ENCODE peak calls at places on chromosome 12, in four cellular contexts. R is SK-N-SH, B is GM12878, N is K562. Y is an unnamed sample.

GRCh38 chr12:56836317-56836716 is 73.2 kb downstream of the HSD17B6 start:
- DNase-seq in B (no peak), R (no peak), N (no peak), Y (no peak)

GRCh38 chr12:124727244-124727673 is 136.4 kb downstream of the SCARB1 start:
- DNase-seq in R (no peak), N (peak), B (no peak), Y (peak)

GRCh38 chr12:14845350-14845750 is 2.0 kb upstream of the ART4 start:
- DNase-seq in R (peak), N (peak), B (no peak), Y (peak)

GRCh38 chr12:2631613-2632350 is 163.0 kb upstream of the FKBP4 start:
- DNase-seq in N (no peak), B (no peak), R (no peak), Y (no peak)

GRCh38 chr12:113896194-113896593 is 69.9 kb downstream of the RBM19 start:
- DNase-seq in N (peak), B (no peak), R (no peak), Y (no peak)

GRCh38 chr12:27619308-27619707 is 76.9 kb upstream of the REP15 start:
- DNase-seq in N (no peak), B (no peak), R (no peak), Y (peak)

GRCh38 chr12:55250944-55251343 is 6.5 kb downstream of the OR6C74 start:
- DNase-seq in B (no peak), N (no peak), R (no peak), Y (peak)

GRCh38 chr12:39935275-39935674 is 170.6 kb downstream of the SLC2A13 start:
- DNase-seq in R (no peak), N (no peak), B (no peak), Y (no peak)

GRCh38 chr12:13167226-13167625 is 29.3 kb upstream of the EMP1 start:
- DNase-seq in B (no peak), N (no peak), R (no peak), Y (no peak)

GRCh38 chr12:5003025-5003666 is 40.5 kb upstream of the KCNA5 start:
- DNase-seq in N (peak), R (peak), B (no peak), Y (peak)

GRCh38 chr12:30417697-30418231 is 277.9 kb downstream of the IPO8 start:
- DNase-seq in B (no peak), N (no peak), R (no peak), Y (no peak)

GRCh38 chr12:12779529-12779928 is 5.9 kb upstream of the APOLD1 start:
- DNase-seq in N (no peak), B (no peak), R (no peak), Y (peak)

GRCh38 chr12:116425256-116426193 is 133.7 kb upstream of the MAP1LC3B2 start:
- DNase-seq in N (no peak), R (no peak), B (no peak), Y (no peak)

GRCh38 chr12:101697930-101698781 is 716 bp downstream of the CHPT1 start:
- DNase-seq in R (no peak), N (peak), B (no peak), Y (peak)
- TF ChIP-seq TAF1 in R (no peak), N (peak), B (no peak), Y (peak)

GRCh38 chr12:132583311-132583710 is 27.1 kb downstream of the LRCOL1 start:
- DNase-seq in N (no peak), R (no peak), B (no peak), Y (no peak)
- TF ChIP-seq NFIC in N (no peak), R (no peak), B (no peak), Y (no peak)

DNA sequence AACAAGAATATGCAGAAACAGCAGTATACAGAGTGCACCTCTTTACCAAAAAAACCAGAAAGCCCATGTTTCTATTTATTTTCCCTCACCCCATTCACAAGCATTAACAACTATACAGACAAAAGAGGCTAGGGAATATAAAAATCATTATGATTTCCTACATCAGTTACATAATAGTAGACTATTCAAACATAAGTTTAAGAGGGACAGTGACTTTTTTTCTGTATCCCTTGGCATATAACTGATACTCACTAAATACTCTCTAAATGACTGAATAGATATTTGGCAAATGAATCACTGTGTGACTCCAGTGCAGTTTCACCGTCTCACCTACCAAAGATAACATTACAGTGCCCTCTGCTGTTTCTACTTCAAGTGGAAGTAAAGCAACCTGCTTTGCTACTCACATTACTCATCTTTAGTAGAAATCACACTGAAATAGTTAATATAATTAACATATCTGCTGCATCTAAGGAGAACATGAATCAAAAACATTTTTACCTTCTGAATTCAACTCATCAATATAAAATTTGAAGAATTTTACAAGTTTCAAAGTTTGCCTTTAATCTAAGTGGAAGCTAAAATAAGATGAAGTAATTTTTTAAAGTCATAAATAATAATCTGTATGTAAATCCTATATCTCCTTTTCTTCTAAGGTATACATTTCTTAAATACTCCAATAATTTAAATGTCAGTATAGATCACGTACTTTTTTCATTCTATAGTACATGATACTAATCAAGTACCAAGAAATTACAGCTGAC is 103.8 kb downstream of the OSBPL8 start:
- DNase-seq in R (peak), B (peak), N (peak), Y (peak)
- TF ChIP-seq TAF1 in R (no peak), B (no peak), N (no peak), Y (no peak)

GRCh38 chr12:104049278-104050257 is at the start of gene GLT8D2:
- DNase-seq in N (no peak), R (peak), B (no peak), Y (no peak)
- TF ChIP-seq NFIC in N (no peak), R (no peak), B (no peak), Y (no peak)

GRCh38 chr12:26112703-26113147 is 12.1 kb downstream of the BHLHE41 start:
- DNase-seq in B (no peak), N (no peak), R (no peak), Y (no peak)

GRCh38 chr12:26108915-26109314 is 15.9 kb downstream of the BHLHE41 start:
- DNase-seq in R (no peak), N (no peak), B (no peak), Y (no peak)

GRCh38 chr12:26112232-26112631 is 12.6 kb downstream of the BHLHE41 start:
- DNase-seq in B (no peak), R (no peak), N (no peak), Y (no peak)

GRCh38 chr12:26106347-26106746 is 18.5 kb downstream of the BHLHE41 start:
- DNase-seq in B (no peak), N (no peak), R (no peak), Y (no peak)

GRCh38 chr12:26109343-26109841 is 15.4 kb downstream of the BHLHE41 start:
- DNase-seq in N (no peak), R (no peak), B (no peak), Y (no peak)
- TF ChIP-seq TAF1 in N (no peak), R (no peak), B (no peak), Y (no peak)